ENCODE peak calls at places on chromosomes 5 and 9, in seven cellular contexts. D is neural crest cell, F is astrocyte of the cerebellum, E is A549, Z is GM06990, R is epithelial cell of esophagus, N is ovary. W is an unnamed sample.

GRCh38 chr5:127664082-127664481 is 15.2 kb downstream of the CTXN3 start:
- DNase-seq in D (no peak), F (no peak), E (no peak), Z (no peak), R (no peak), N (no peak), W (no peak)

GRCh38 chr9:98999152-98999525 is 55.4 kb downstream of the COL15A1 start:
- DNase-seq in D (no peak), F (no peak), E (no peak), Z (no peak), R (no peak), N (peak), W (no peak)

GRCh38 chr9:137029058-137029922 is 1.3 kb upstream of the ABCA2 start:
- DNase-seq in D (peak), F (no peak), E (peak), Z (peak), R (peak), N (peak), W (peak)

GRCh38 chr5:160506006-160507004 is 84.7 kb downstream of the PTTG1 start:
- DNase-seq in D (peak), F (peak), E (no peak), Z (peak), R (no peak), N (no peak), W (no peak)

GRCh38 chr9:87684627-87685204 is 41.2 kb upstream of the CTSL start:
- DNase-seq in D (peak), F (no peak), E (peak), Z (no peak), R (peak), N (peak), W (peak)

GRCh38 chr5:144177548-144177947 is 6.9 kb downstream of the KCTD16 start:
- DNase-seq in D (no peak), F (no peak), E (no peak), Z (no peak), R (no peak), N (no peak), W (no peak)

GRCh38 chr9:95649801-95650213 is 133.0 kb upstream of the PTCH1 start:
- DNase-seq in D (no peak), F (peak), E (no peak), Z (no peak), R (no peak), N (no peak), W (no peak)

GRCh38 chr9:128245293-128246151 is 30.3 kb downstream of the GOLGA2 start:
- DNase-seq in D (peak), F (peak), E (no peak), Z (no peak), R (peak), N (no peak), W (no peak)

GRCh38 chr9:132210472-132211145 is 48.8 kb downstream of the NTNG2 start:
- DNase-seq in D (no peak), F (no peak), E (no peak), Z (no peak), R (peak), N (no peak), W (no peak)

GRCh38 chr5:172637740-172638139 is 3.3 kb upstream of the NEURL1B start:
- DNase-seq in D (no peak), F (no peak), E (no peak), Z (no peak), R (no peak), N (peak), W (no peak)

GRCh38 chr9:121634800-121635261 is 16.6 kb upstream of the DAB2IP start:
- DNase-seq in D (peak), F (no peak), E (peak), Z (no peak), R (no peak), N (no peak), W (peak)

DNA sequence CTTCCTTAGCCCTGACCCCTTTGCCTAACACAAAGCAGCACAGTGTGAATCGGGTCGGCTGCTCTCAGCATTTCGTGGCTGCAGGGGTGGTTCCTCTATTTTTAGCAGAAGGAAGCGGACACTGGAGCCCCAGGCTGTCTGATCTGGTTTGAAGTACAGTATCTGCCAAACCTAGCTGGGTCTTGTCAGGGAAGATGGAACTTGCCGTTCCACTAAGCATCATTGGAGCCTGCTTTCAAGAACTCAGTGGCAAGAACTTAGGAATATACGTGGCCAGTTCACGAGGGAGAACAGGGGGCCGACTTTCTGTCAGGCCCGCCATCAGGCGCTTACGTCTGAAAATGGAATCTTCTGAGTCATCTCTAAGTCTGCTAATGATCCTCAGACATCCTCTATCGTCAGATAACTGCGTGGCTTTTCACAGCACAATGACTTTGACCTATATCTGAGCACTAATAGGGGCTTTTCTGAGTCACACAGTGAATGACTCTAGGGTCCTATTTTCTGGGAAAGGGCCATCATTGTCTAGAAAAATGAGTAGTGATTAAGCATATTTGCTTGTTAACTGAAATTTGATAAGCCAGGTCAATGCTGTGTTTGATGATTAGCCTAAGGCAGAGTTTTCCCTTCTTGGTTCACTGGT is 43.3 kb upstream of the NCS1 start:
- DNase-seq in D (no peak), F (peak), E (no peak), Z (peak), R (peak), N (no peak), W (peak)
- TF ChIP-seq CTCF in D (no peak), F (no peak), E (no peak), Z (no peak), R (no peak), N (no peak), W (no peak)

DNA sequence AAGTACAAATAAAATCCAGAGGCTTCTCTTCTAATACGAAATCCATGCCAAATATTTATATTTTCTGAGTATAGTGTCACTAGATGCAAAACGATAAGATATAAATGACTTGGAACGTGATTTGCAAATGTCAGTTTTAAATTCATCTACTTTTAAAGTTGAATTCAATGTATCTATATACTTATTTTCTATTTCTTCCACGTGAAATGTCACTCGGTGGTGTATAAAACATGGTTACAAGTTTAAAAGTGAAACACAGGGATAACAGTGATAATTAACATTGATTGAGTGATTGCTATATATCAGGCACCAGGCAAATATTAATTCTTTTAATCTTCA is 54.8 kb downstream of the HINT1 start:
- DNase-seq in D (no peak), F (no peak), E (no peak), Z (no peak), R (no peak), N (no peak), W (no peak)
- TF ChIP-seq CTCF in D (no peak), F (no peak), E (no peak), Z (no peak), R (no peak), N (no peak), W (no peak)

GRCh38 chr5:147369742-147370374 is 135.0 kb downstream of the STK32A start:
- DNase-seq in D (no peak), F (no peak), E (peak), Z (no peak), R (peak), N (no peak), W (no peak)
- TF ChIP-seq CTCF in D (peak), F (peak), E (peak), Z (no peak), R (peak), N (peak), W (peak)

GRCh38 chr9:32554107-32554506 is 1.7 kb upstream of the TOPORS start:
- DNase-seq in D (no peak), F (no peak), E (no peak), Z (no peak), R (no peak), N (no peak), W (no peak)

GRCh38 chr9:32550609-32551490 is 1.3 kb upstream of the SMIM27 start:
- DNase-seq in D (peak), F (peak), E (peak), Z (peak), R (peak), N (peak), W (peak)

GRCh38 chr9:32551491-32552049 is 557 bp upstream of the SMIM27 start:
- DNase-seq in D (peak), F (no peak), E (peak), Z (peak), R (peak), N (peak), W (peak)

GRCh38 chr9:32552172-32552872 is at the start of the genes SMIM27 and TOPORS:
- DNase-seq in D (peak), F (peak), E (peak), Z (peak), R (peak), N (peak), W (peak)

DNA sequence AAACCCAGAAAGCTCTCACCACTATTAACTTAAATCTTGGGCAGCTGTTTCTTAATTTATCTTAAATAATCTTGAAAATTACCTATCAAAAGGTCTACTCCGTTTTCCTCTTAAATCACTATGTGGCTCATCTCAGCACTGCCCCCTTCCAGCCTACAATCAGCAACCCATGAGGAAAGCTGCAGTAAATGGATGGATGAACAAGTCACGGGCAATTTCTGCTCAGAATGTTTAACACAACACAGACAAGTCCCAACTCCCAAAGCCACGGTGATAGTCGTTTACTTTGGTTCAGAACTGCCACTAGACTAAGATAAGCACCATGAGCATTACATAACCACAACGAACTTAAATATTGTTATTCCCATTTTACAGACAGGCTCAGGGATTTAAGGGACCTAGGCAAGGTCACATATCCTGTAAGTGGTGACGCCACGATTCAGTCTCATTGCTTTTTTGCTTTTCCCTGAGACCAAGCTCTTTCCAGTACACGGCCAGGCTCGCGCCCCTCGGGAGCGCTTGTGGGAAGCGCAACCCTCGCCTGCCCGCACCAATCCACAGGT is 2.0 kb upstream of the SMIM27 start:
- DNase-seq in D (no peak), F (no peak), E (peak), Z (no peak), R (peak), N (no peak), W (peak)
- TF ChIP-seq CTCF in D (no peak), F (peak), E (no peak), Z (no peak), R (peak), N (no peak), W (peak)

DNA sequence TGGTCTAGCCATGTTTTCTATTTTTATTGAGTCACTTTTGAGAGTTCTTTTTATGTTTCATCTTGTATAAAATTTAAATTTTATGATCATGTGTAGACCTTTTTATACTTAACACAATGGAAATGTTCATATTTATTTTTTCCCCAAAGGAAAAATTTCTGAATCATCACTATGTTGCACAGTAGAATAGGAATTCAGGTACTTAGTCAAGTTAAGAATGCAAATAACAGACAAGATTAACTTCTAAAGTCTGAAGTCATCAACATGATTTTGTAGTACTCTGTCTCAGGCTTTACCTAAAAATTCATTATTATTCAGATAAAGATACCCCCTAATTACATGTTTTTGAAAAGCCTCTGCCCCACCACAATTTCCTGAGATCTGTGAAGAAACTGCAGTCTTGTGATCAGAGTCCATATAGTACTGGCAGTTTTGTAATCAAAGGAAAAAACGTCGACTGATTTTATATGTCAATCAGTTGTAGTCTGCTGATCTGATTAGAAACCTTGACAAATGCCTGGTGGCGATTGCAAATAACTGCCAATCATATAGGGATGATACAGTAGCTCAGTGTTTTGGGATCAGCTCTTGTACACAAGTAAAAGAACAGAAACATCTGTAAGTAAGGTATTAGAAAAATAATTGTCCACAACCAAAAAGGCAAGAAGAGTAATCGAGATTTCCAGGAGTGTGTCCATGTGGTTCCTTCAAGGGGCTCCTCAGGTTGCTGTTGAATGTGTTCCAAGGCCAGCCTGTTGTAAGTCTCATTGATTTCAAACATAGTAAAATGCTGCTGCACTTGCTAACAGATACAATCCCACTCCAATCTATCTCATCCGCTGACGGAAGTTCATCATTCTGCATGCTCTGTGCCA is 352.4 kb downstream of the ARRDC3 start:
- DNase-seq in D (no peak), F (no peak), E (no peak), Z (no peak), R (peak), N (no peak), W (no peak)
- TF ChIP-seq CTCF in D (no peak), F (no peak), E (no peak), Z (no peak), R (no peak), N (no peak), W (no peak)

DNA sequence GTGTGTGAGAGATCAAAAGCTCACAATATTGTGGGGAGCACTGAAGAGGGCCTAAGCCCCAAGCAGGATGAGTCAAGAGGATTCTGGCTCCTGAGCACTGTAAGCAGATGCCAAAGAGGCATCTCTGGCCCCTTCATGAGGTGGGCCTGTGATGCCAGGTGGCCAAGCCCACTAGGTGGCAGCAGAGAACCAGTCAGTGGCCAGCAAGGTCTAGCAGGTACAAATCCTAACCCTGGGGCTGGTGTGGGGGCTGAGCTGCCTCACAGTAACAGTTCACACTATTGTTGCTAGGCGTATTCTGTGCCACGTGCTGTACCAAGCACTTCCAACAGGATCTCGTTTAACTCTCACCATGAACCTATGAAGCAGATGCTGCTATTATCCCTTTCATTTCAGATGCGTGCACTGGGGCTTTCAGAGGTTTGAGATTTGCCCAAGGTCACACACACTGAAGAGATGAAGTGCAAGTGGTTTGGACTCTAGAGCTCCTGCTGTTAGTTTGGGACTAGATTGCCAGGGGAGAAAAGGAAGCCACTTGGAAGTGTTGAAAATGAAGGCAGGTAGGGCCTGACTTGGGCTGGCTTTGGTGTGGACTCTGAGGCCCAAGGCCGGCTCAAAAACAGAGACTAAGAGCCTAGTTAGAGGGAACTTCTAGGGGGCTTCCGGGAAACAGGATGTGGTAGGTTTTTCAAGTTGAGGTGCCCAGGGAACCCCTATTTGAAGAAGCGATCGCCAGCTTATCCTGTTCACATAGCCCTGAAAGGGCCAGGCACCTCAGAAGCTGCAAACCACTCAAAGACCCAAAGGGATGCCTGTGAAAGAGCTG is 4.4 kb upstream of the MLANA start:
- DNase-seq in D (peak), F (peak), E (peak), Z (peak), R (peak), N (peak), W (peak)
- TF ChIP-seq CTCF in D (peak), F (peak), E (peak), Z (peak), R (peak), N (peak), W (peak)

DNA sequence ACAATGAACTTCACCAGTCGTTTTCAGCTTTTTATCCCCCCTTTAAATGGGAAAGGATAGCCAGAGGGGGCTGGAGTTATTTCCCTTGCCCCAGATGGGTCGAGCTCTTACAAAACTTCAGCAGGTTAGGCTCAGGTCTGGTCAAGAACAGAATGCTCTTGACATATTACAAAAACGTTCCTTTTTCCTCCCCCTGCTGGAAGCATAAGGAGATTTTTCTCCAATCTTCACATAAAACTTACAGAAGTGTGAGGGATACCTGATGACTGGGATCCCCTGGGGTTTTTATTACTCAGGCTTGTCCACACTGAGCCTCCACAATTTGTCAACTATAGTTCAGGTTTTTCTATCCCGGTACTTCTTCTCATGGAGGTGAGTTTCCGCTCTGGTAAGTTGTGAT is 60.8 kb downstream of the CSF2 start:
- DNase-seq in D (no peak), F (no peak), E (peak), Z (no peak), R (peak), N (no peak), W (no peak)
- TF ChIP-seq CTCF in D (peak), F (peak), E (peak), Z (peak), R (peak), N (no peak), W (peak)

DNA sequence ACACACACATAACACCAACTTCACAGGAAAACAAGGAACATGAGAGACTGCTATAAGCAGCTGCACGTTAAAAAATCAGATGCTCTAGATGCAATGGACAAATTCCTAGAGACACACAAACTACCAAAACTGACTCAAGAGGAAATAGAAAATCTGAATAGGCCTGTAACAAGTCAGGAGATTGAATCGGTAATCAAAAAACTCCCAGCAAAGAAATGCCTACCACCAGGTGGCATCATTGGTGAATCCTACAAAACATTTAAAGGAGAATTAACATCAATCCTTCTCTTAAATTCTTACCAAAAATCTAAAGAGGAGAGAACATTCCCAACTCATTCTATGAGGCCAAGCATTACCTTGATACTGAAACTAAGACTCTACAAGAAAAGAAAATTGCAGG is 54.9 kb downstream of the NDST1 start:
- DNase-seq in D (peak), F (no peak), E (peak), Z (no peak), R (peak), N (no peak), W (peak)
- TF ChIP-seq CTCF in D (peak), F (peak), E (peak), Z (peak), R (peak), N (no peak), W (peak)

DNA sequence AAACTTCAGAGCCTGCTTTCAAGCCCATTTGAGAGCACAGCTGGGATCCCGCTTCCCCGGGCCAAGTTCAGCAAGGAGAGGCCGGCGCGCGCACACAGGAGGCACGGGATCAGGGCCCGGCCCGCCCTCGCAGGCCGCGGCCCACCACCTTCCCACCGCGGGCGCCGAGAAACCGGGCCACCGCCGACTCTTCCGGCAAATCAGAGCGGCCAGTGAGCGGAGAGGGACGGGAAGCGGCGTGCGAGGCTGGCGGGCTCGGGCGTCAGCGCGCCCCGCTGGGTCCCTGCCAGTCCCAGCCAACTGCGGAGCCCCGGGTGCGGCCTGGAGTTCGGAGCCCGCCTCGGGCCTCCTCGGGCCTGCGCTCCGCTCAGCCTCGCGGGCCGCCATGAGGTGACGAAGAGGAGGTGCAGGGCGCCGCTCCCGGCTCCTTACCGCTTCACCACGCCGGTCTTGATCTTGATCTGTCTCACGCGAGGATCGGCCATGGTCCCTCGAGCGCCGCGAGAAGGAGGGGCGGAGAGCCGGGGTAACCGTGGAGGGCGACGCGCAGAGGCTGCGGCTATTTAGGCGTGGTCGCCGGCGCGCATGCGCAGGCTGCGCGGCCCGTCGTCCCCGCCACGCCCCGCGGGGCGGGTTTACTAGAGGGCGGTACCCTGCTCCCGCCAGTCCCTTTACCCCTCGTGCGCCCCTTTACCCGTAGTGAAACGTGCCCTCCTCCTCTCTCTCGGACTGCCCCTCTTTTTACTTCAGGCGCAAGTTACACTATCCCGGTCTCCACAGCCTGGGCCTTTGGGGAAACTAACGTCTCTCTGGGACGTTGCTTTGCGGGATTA is at the start of gene TBCA:
- DNase-seq in D (peak), F (peak), E (peak), Z (peak), R (peak), N (peak), W (peak)
- TF ChIP-seq CTCF in D (peak), F (peak), E (no peak), Z (peak), R (peak), N (peak), W (peak)

GRCh38 chr5:10502130-10502529 is 60.5 kb downstream of the ROPN1L start:
- DNase-seq in D (no peak), F (no peak), E (no peak), Z (no peak), R (no peak), N (no peak), W (no peak)
- TF ChIP-seq CTCF in D (no peak), F (no peak), E (no peak), Z (no peak), R (no peak), N (no peak), W (no peak)

W was measured in cardiac muscle cell.